ENCODE peak calls at places on chromosome 21, in five cellular contexts. X is right lobe of liver, M is IMR-90, L is testis, S is transverse colon. Y is an unnamed sample.

GRCh38 chr21:25283720-25284119 is 323.6 kb downstream of the MRPL39 start:
- DNase-seq in L (no peak), S (no peak), M (peak), X (no peak), Y (no peak)

GRCh38 chr21:17386498-17386897 is 126.3 kb upstream of the CXADR start:
- DNase-seq in X (no peak), M (no peak), S (no peak), L (no peak), Y (no peak)

GRCh38 chr21:40853956-40854688 is 7.2 kb upstream of the DSCAM start:
- DNase-seq in X (no peak), S (no peak), M (no peak), L (no peak), Y (no peak)

GRCh38 chr21:33112670-33113596 is 43.0 kb downstream of the OLIG1 start:
- DNase-seq in L (no peak), S (no peak), X (no peak), M (no peak), Y (no peak)

GRCh38 chr21:45537746-45538291 is 4.4 kb downstream of the SLC19A1 start:
- DNase-seq in S (peak), X (peak), L (no peak), M (no peak), Y (no peak)

GRCh38 chr21:15895142-15896106 is 165.6 kb downstream of the USP25 start:
- DNase-seq in S (no peak), M (peak), X (no peak), L (no peak), Y (no peak)

GRCh38 chr21:15229390-15229789 is 164.6 kb upstream of the NRIP1 start:
- DNase-seq in X (no peak), S (no peak), L (no peak), M (no peak), Y (no peak)

GRCh38 chr21:32120231-32120630 is 158.6 kb downstream of the MIS18A start:
- DNase-seq in L (no peak), S (no peak), X (no peak), M (no peak), Y (no peak)

GRCh38 chr21:31161157-31161556 is 122.9 kb upstream of the KRTAP19-8 start:
- DNase-seq in S (no peak), L (peak), M (peak), X (no peak), Y (no peak)

GRCh38 chr21:29164330-29164942 is 34.0 kb downstream of the MAP3K7CL start:
- DNase-seq in X (no peak), M (peak), S (no peak), L (no peak), Y (no peak)

GRCh38 chr21:46154955-46155513 is 345 bp downstream of the FTCD start:
- DNase-seq in S (peak), M (no peak), L (peak), X (no peak), Y (no peak)

GRCh38 chr21:17139696-17140095 is 373.1 kb upstream of the CXADR start:
- DNase-seq in X (no peak), L (no peak), S (no peak), M (no peak), Y (no peak)

GRCh38 chr21:26748066-26748465 is 97.1 kb downstream of the ADAMTS1 start:
- DNase-seq in X (no peak), M (no peak), L (no peak), S (no peak), Y (no peak)

GRCh38 chr21:32826317-32827167 is 55.0 kb upstream of the PAXBP1 start:
- DNase-seq in M (peak), S (peak), L (peak), X (no peak), Y (no peak)

GRCh38 chr21:33266784-33267135 is 593 bp downstream of the IL10RB start:
- DNase-seq in S (peak), M (no peak), X (no peak), L (no peak), Y (no peak)

GRCh38 chr21:28633803-28634572 is 358.7 kb downstream of the LTN1 start:
- DNase-seq in L (no peak), S (no peak), X (no peak), M (peak), Y (peak)

GRCh38 chr21:45894107-45894810 is 87.3 kb upstream of the COL6A1 start:
- DNase-seq in X (no peak), L (peak), M (peak), S (peak), Y (peak)

GRCh38 chr21:16455526-16455925 is 725.7 kb downstream of the USP25 start:
- DNase-seq in L (no peak), S (no peak), M (no peak), X (no peak), Y (no peak)

GRCh38 chr21:28822882-28823335 is 169.8 kb downstream of the LTN1 start:
- DNase-seq in L (no peak), X (no peak), M (peak), S (peak), Y (no peak)

GRCh38 chr21:45550552-45551210 is 8.4 kb upstream of the SLC19A1 start:
- DNase-seq in M (no peak), X (peak), L (no peak), S (peak), Y (no peak)

GRCh38 chr21:30668776-30669175 is 26.1 kb downstream of the KRTAP20-3 start:
- DNase-seq in X (no peak), S (no peak), L (no peak), M (no peak), Y (no peak)

GRCh38 chr21:31258073-31258472 is 86.0 kb downstream of the TIAM1 start:
- DNase-seq in X (no peak), M (no peak), L (no peak), S (no peak), Y (no peak)

GRCh38 chr21:32624726-32625125 is 12.5 kb upstream of the CFAP298 start:
- DNase-seq in M (peak), L (no peak), S (no peak), X (no peak), Y (no peak)

GRCh38 chr21:21730524-21730923 is 732.3 kb downstream of the NCAM2 start:
- DNase-seq in L (no peak), S (no peak), M (peak), X (no peak), Y (no peak)

GRCh38 chr21:33023574-33024277 is 2.0 kb upstream of the OLIG2 start:
- DNase-seq in L (no peak), M (no peak), X (peak), S (no peak), Y (no peak)

GRCh38 chr21:46411236-46411635 is 47.5 kb upstream of the DIP2A start:
- DNase-seq in L (no peak), M (no peak), S (no peak), X (no peak), Y (no peak)

GRCh38 chr21:31236528-31236927 is 107.5 kb downstream of the TIAM1 start:
- DNase-seq in M (no peak), L (no peak), X (no peak), S (no peak), Y (no peak)

GRCh38 chr21:28487455-28488070 is 505.1 kb downstream of the LTN1 start:
- DNase-seq in S (no peak), L (no peak), X (no peak), M (no peak), Y (no peak)

GRCh38 chr21:35204850-35205564 is 155.9 kb upstream of the RUNX1 start:
- DNase-seq in X (peak), S (peak), L (peak), M (peak), Y (peak)

GRCh38 chr21:35208117-35208516 is 159.0 kb upstream of the RUNX1 start:
- DNase-seq in M (no peak), L (no peak), X (no peak), S (no peak), Y (no peak)

GRCh38 chr21:35204125-35204524 is 155.0 kb upstream of the RUNX1 start:
- DNase-seq in S (no peak), L (no peak), M (peak), X (no peak), Y (no peak)

GRCh38 chr21:35207322-35207721 is 158.2 kb upstream of the RUNX1 start:
- DNase-seq in L (no peak), M (no peak), X (no peak), S (no peak), Y (no peak)

DNA sequence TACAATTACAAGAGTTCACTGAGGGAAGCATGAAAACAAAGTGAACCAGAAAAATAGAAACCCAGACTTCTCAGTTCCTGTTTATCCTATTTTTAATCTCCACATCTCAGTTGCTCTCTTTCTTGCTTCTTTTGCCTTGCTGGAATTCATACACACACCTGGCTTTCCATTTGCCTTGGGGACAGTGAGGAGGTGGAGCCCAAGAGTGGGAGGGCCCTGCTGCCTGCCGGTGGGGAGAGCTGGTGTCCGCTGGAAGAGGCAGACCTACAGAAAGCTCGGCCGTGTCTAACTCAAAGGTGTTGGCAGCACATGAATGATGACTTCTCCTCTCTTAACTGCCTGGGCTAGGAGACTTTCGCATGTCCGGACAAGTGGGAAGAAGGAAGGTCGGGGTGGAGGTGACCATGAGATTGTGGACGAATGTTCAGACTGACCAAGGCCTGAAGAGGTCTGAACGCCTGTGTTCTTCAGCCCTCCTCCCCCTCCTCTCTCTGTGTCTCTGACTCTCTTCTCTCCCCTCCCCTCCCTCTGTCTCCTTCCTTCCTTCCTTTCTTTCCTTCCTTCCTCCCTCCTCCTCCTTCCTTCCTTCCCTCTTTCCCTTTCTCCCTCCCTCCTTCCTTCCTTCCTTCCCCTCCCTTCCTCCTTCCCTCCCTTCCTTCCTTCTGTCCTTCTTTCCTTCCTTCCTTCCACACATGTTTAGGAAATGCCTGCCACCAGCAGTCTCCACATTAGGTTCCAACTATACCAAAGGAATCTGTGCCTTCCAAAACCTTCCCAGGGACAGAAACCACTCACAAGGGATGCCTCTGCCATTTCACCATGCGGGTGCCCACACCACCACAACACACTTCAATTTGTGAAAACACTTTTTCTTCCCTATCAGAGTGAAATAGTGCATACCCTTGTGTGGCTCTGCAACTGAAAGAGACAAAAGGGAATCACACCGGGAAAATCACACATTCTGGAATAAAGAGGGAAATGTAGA is 157.3 kb upstream of the RUNX1 start:
- DNase-seq in L (no peak), S (peak), M (peak), X (no peak), Y (peak)
- TF ChIP-seq POLR2A in L (no peak), S (no peak), M (peak), X (no peak), Y (no peak)

GRCh38 chr21:42427809-42428419 is 24.2 kb downstream of the UBASH3A start:
- DNase-seq in S (no peak), X (no peak), L (no peak), M (no peak), Y (no peak)

GRCh38 chr21:42431196-42431595 is 27.5 kb downstream of the UBASH3A start:
- DNase-seq in L (no peak), M (no peak), X (no peak), S (no peak), Y (no peak)

GRCh38 chr21:42430570-42430969 is 26.9 kb downstream of the UBASH3A start:
- DNase-seq in M (no peak), L (no peak), X (no peak), S (no peak), Y (no peak)

GRCh38 chr21:42429021-42429420 is 25.3 kb downstream of the UBASH3A start:
- DNase-seq in M (no peak), S (no peak), X (no peak), L (no peak), Y (no peak)

GRCh38 chr21:42429856-42430255 is 26.2 kb downstream of the UBASH3A start:
- DNase-seq in M (no peak), L (no peak), X (no peak), S (no peak), Y (no peak)
- TF ChIP-seq POLR2A in M (no peak), L (no peak), X (no peak), S (no peak), Y (no peak)

DNA sequence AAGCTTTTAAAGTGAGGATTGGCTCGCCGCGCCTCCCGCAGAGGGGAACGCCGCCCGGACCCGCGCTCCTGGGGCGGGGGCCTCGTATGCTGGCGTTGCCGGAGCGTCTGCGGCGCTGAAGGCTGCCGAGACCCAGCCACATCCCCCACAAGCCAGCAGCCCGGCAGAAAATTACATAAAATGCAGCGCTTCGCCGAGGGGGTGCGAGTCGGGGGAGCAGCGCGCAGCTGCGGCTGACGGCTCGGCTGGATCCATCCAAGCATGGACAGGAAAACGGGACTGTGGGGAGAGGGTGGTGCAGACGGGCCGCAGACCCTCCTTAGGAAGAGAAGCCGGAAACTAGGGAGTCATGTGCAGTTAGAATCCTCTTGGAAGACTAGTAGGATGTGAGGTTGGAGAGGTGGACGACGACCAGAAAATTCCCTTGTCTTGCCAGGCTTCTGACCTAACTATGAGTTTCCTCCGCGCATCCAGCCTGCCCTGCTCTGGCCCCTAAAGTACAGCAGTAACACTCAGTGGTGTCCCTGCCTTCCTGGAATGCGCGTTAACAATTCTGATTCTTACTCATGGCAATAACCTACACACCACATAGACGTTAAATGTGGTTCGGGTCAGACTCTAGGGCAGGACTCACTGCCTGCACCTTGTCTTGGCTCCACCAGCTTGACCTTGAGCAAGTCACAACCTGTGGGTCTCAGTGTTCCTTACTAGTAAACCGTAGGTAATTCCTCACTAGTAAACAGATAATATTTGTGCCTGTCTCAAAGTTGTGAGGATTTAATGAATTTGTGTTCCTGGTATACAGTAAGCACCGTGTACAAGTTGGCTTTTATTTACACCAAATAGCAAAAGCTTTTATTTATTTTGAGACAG is 959 bp upstream of the BRWD1 start:
- DNase-seq in L (peak), X (peak), M (peak), S (peak), Y (peak)
- TF ChIP-seq POLR2A in L (no peak), X (no peak), M (no peak), S (peak), Y (no peak)

GRCh38 chr21:18443686-18444085 is 40.1 kb upstream of the TMPRSS15 start:
- DNase-seq in L (no peak), S (no peak), X (no peak), M (no peak), Y (no peak)

DNA sequence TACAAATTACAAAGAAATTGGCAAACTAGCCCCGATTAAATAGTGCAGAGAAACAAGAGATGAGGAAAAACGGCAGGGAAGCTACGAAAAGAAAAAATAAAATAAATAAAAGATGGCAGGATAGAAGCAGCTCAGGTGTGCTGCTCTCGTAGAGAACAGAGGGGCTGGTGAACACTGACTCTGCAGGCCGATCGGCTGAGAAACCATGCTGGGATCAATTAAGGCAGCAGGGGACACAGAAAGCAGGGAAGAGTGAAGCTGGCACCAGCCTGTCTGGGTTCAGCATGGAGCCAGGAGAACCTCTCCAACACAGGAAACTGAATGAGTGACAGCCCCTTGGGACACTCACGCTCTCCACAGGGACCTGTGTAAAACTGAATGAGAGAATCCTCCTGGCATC is 39.5 kb upstream of the TMPRSS15 start:
- DNase-seq in M (no peak), S (no peak), X (no peak), L (no peak), Y (no peak)
- TF ChIP-seq POLR2A in M (no peak), S (no peak), X (no peak), L (no peak), Y (no peak)

GRCh38 chr21:39667353-39667891 is 54.7 kb downstream of the B3GALT5 start:
- DNase-seq in L (no peak), M (no peak), S (no peak), X (no peak), Y (no peak)
- TF ChIP-seq POLR2A in L (no peak), M (no peak), S (no peak), X (no peak), Y (no peak)

GRCh38 chr21:36477001-36477400 is 2.9 kb downstream of the CLDN14 start:
- DNase-seq in S (no peak), M (no peak), L (no peak), X (no peak), Y (no peak)

GRCh38 chr21:36479415-36480402 is at the start of gene CLDN14:
- DNase-seq in L (peak), M (peak), X (peak), S (no peak), Y (no peak)

GRCh38 chr21:36478941-36479340 is 981 bp downstream of the CLDN14 start:
- DNase-seq in X (no peak), M (no peak), L (no peak), S (no peak), Y (no peak)

GRCh38 chr21:36477559-36477958 is 2.4 kb downstream of the CLDN14 start:
- DNase-seq in L (no peak), M (no peak), X (no peak), S (no peak), Y (no peak)

GRCh38 chr21:36478207-36478701 is 1.7 kb downstream of the CLDN14 start:
- DNase-seq in X (no peak), S (no peak), M (peak), L (no peak), Y (no peak)
- TF ChIP-seq POLR2A in X (no peak), S (no peak), M (no peak), L (no peak), Y (no peak)

DNA sequence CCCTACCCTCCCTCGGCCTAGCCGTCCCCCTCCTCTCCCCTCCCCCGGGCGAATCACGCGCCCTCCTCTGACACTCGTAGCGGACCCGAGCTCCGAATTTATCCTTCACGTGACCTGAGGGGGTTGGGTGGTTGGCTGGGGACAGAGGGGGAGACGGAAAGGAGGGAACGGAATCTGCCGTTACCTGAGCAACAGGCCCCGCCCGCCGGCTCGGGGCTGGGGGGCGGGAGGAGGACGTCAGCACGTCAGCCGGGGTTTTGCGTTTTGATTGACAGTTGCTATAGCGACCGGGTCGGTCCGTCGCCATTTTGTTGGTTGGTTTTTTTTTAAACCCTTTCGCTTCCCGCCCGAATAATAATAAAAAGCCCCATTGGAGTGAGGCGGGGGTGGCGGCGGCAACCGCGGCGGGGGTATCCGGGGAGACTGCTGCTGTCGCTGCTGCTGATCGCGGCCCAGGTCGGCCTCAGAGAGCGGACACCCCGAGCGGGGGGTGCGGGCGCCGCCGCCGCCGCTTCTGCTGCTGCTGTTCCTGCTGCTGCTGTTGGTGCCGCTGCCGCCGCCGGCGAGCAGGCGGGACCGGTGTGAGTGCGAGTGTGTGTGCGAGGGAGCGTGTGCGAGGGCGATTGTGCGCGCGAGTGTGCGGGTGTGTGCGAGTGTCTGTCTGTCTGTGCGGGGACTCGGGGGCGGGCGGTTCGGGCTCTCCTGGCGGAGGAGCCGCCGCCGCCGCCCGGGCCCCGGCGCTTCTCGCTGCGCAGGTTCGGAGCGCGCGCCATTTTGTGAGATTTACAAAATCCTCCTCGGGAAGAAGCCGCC is at the start of gene DYRK1A:
- DNase-seq in S (peak), L (peak), X (peak), M (peak), Y (peak)
- TF ChIP-seq POLR2A in S (peak), L (no peak), X (peak), M (peak), Y (peak)

GRCh38 chr21:43777953-43778352 is 1.8 kb upstream of the CSTB start:
- DNase-seq in L (no peak), X (no peak), M (no peak), S (no peak), Y (no peak)

GRCh38 chr21:43775795-43776430 is at the start of gene CSTB:
- DNase-seq in X (peak), L (peak), M (peak), S (peak), Y (peak)

GRCh38 chr21:43774163-43774562 is 1.9 kb downstream of the CSTB start:
- DNase-seq in S (no peak), X (no peak), M (no peak), L (no peak), Y (no peak)

GRCh38 chr21:43772368-43772870 is 3.7 kb downstream of the CSTB start:
- DNase-seq in S (no peak), X (no peak), L (no peak), M (no peak), Y (no peak)

GRCh38 chr21:43775190-43775589 is 918 bp downstream of the CSTB start:
- DNase-seq in L (no peak), X (no peak), M (no peak), S (no peak), Y (no peak)
- TF ChIP-seq POLR2A in L (no peak), X (no peak), M (no peak), S (no peak), Y (no peak)

GRCh38 chr21:44534688-44535087 is 5.3 kb downstream of the KRTAP10-1 start:
- DNase-seq in L (no peak), M (no peak), X (peak), S (no peak), Y (no peak)
- TF ChIP-seq POLR2A in L (no peak), M (no peak), X (no peak), S (no peak), Y (no peak)

Y was measured in heart left ventricle.